ENCODE peak calls at places on chromosomes 7 and 10, in five cellular contexts. One of them, this sample, is unnamed.

GRCh38 chr7:37495574-37496184 is 47.0 kb upstream of the ELMO1 start:
- DNase-seq in psoas muscle: no peak
- DNase-seq in SK-N-SH: peak
- DNase-seq in pancreas: no peak
- DNase-seq in adrenal gland: no peak
- DNase-seq in this sample: no peak

GRCh38 chr10:78703581-78703980 is 365.2 kb upstream of the ZMIZ1 start:
- DNase-seq in psoas muscle: no peak
- DNase-seq in pancreas: no peak
- DNase-seq in adrenal gland: no peak
- DNase-seq in SK-N-SH: peak
- DNase-seq in this sample: no peak

GRCh38 chr7:91248996-91249395 is 15.2 kb upstream of the FZD1 start:
- DNase-seq in SK-N-SH: peak
- DNase-seq in psoas muscle: no peak
- DNase-seq in adrenal gland: no peak
- DNase-seq in pancreas: no peak
- DNase-seq in this sample: no peak

GRCh38 chr10:95742529-95742884 is 13.5 kb upstream of the ENTPD1 start:
- DNase-seq in adrenal gland: peak
- DNase-seq in psoas muscle: no peak
- DNase-seq in SK-N-SH: no peak
- DNase-seq in pancreas: no peak
- DNase-seq in this sample: peak

GRCh38 chr10:86375204-86375603 is 8.6 kb upstream of the GRID1 start:
- DNase-seq in pancreas: peak
- DNase-seq in psoas muscle: no peak
- DNase-seq in SK-N-SH: no peak
- DNase-seq in adrenal gland: no peak
- DNase-seq in this sample: no peak

GRCh38 chr10:130985158-130985753 is 326.3 kb downstream of the TCERG1L start:
- DNase-seq in SK-N-SH: no peak
- DNase-seq in psoas muscle: no peak
- DNase-seq in adrenal gland: no peak
- DNase-seq in pancreas: no peak
- DNase-seq in this sample: no peak

GRCh38 chr7:103048833-103049232 is 25.8 kb downstream of the FBXL13 start:
- DNase-seq in pancreas: no peak
- DNase-seq in SK-N-SH: no peak
- DNase-seq in psoas muscle: no peak
- DNase-seq in adrenal gland: no peak
- DNase-seq in this sample: no peak

GRCh38 chr10:58206251-58206650 is 61.4 kb downstream of the IPMK start:
- DNase-seq in SK-N-SH: no peak
- DNase-seq in psoas muscle: no peak
- DNase-seq in pancreas: no peak
- DNase-seq in adrenal gland: no peak
- DNase-seq in this sample: no peak

GRCh38 chr7:1232623-1233327 is at the start of gene UNCX:
- DNase-seq in psoas muscle: no peak
- DNase-seq in pancreas: peak
- DNase-seq in SK-N-SH: no peak
- DNase-seq in adrenal gland: no peak
- DNase-seq in this sample: no peak

GRCh38 chr7:124031919-124032318 is 948 bp downstream of the TMEM229A start:
- DNase-seq in pancreas: no peak
- DNase-seq in psoas muscle: no peak
- DNase-seq in SK-N-SH: peak
- DNase-seq in adrenal gland: no peak
- DNase-seq in this sample: no peak

GRCh38 chr10:126250045-126250444 is 138.2 kb downstream of the ADAM12 start:
- DNase-seq in SK-N-SH: no peak
- DNase-seq in adrenal gland: no peak
- DNase-seq in psoas muscle: no peak
- DNase-seq in pancreas: no peak
- DNase-seq in this sample: no peak

GRCh38 chr7:17640730-17641377 is 299.4 kb downstream of the SNX13 start:
- DNase-seq in psoas muscle: no peak
- DNase-seq in SK-N-SH: peak
- DNase-seq in pancreas: no peak
- DNase-seq in adrenal gland: no peak
- DNase-seq in this sample: no peak

GRCh38 chr10:100518761-100519241 is 860 bp downstream of the SEC31B start:
- DNase-seq in psoas muscle: no peak
- DNase-seq in pancreas: peak
- DNase-seq in SK-N-SH: peak
- DNase-seq in adrenal gland: peak
- DNase-seq in this sample: no peak

GRCh38 chr10:79490400-79491081 is 21.8 kb upstream of the EIF5AL1 start:
- DNase-seq in SK-N-SH: no peak
- DNase-seq in psoas muscle: peak
- DNase-seq in adrenal gland: no peak
- DNase-seq in pancreas: no peak
- DNase-seq in this sample: peak

GRCh38 chr7:21920931-21921330 is 24.8 kb downstream of the CDCA7L start:
- DNase-seq in psoas muscle: no peak
- DNase-seq in SK-N-SH: no peak
- DNase-seq in adrenal gland: no peak
- DNase-seq in pancreas: no peak
- DNase-seq in this sample: no peak

GRCh38 chr10:69573056-69573806 is at the start of gene NEUROG3:
- DNase-seq in psoas muscle: peak
- DNase-seq in adrenal gland: no peak
- DNase-seq in SK-N-SH: peak
- DNase-seq in pancreas: no peak
- DNase-seq in this sample: peak

GRCh38 chr10:108684431-108684830 is 1238.9 kb downstream of the XPNPEP1 start:
- DNase-seq in adrenal gland: no peak
- DNase-seq in pancreas: no peak
- DNase-seq in psoas muscle: no peak
- DNase-seq in SK-N-SH: no peak
- DNase-seq in this sample: no peak

GRCh38 chr7:131369354-131369753 is 41.7 kb downstream of the MKLN1 start:
- DNase-seq in adrenal gland: no peak
- DNase-seq in pancreas: no peak
- DNase-seq in SK-N-SH: no peak
- DNase-seq in psoas muscle: no peak
- DNase-seq in this sample: no peak

GRCh38 chr7:98802781-98803110 is 67.1 kb downstream of the TMEM130 start:
- DNase-seq in psoas muscle: no peak
- DNase-seq in SK-N-SH: no peak
- DNase-seq in pancreas: no peak
- DNase-seq in adrenal gland: no peak
- DNase-seq in this sample: no peak

GRCh38 chr7:44377134-44377463 is 51.7 kb upstream of the CAMK2B start:
- DNase-seq in psoas muscle: no peak
- DNase-seq in pancreas: peak
- DNase-seq in SK-N-SH: no peak
- DNase-seq in adrenal gland: no peak
- DNase-seq in this sample: no peak

GRCh38 chr7:123797673-123798526 is 47.1 kb upstream of the HYAL4 start:
- DNase-seq in SK-N-SH: peak
- DNase-seq in adrenal gland: no peak
- DNase-seq in psoas muscle: no peak
- DNase-seq in pancreas: no peak
- DNase-seq in this sample: no peak

GRCh38 chr10:99941942-99942835 is 67.6 kb downstream of the DNMBP start:
- DNase-seq in pancreas: no peak
- DNase-seq in SK-N-SH: no peak
- DNase-seq in adrenal gland: no peak
- DNase-seq in psoas muscle: no peak
- DNase-seq in this sample: no peak

GRCh38 chr7:127770870-127771269 is 118.9 kb downstream of the SND1 start:
- DNase-seq in SK-N-SH: peak
- DNase-seq in psoas muscle: no peak
- DNase-seq in pancreas: no peak
- DNase-seq in adrenal gland: no peak
- DNase-seq in this sample: no peak

GRCh38 chr7:98213874-98214810 is 2.9 kb downstream of the BHLHA15 start:
- DNase-seq in psoas muscle: peak
- DNase-seq in pancreas: peak
- DNase-seq in adrenal gland: no peak
- DNase-seq in SK-N-SH: peak
- DNase-seq in this sample: no peak

GRCh38 chr7:36806897-36807296 is 82.6 kb upstream of the AOAH start:
- DNase-seq in adrenal gland: no peak
- DNase-seq in SK-N-SH: no peak
- DNase-seq in pancreas: no peak
- DNase-seq in psoas muscle: no peak
- DNase-seq in this sample: no peak

GRCh38 chr10:62960416-62960815 is 144.2 kb upstream of the EGR2 start:
- DNase-seq in SK-N-SH: no peak
- DNase-seq in pancreas: no peak
- DNase-seq in psoas muscle: no peak
- DNase-seq in adrenal gland: no peak
- DNase-seq in this sample: no peak

GRCh38 chr10:113045155-113046055 is 95.4 kb downstream of the TCF7L2 start:
- DNase-seq in psoas muscle: no peak
- DNase-seq in pancreas: no peak
- DNase-seq in SK-N-SH: no peak
- DNase-seq in adrenal gland: peak
- DNase-seq in this sample: no peak

GRCh38 chr7:99498546-99498944 is 1.5 kb downstream of the ZNF394 start:
- DNase-seq in SK-N-SH: peak
- DNase-seq in psoas muscle: peak
- DNase-seq in adrenal gland: no peak
- DNase-seq in pancreas: no peak
- DNase-seq in this sample: no peak

GRCh38 chr7:3092468-3092867 is 48.8 kb upstream of the CARD11 start:
- DNase-seq in SK-N-SH: no peak
- DNase-seq in pancreas: no peak
- DNase-seq in adrenal gland: peak
- DNase-seq in psoas muscle: peak
- DNase-seq in this sample: peak

GRCh38 chr7:70694357-70694908 is 437.5 kb upstream of the GALNT17 start:
- DNase-seq in psoas muscle: peak
- DNase-seq in adrenal gland: peak
- DNase-seq in pancreas: no peak
- DNase-seq in SK-N-SH: peak
- DNase-seq in this sample: peak

GRCh38 chr7:116239434-116239833 is 29.1 kb downstream of the TES start:
- DNase-seq in adrenal gland: no peak
- DNase-seq in psoas muscle: no peak
- DNase-seq in SK-N-SH: no peak
- DNase-seq in pancreas: no peak
- DNase-seq in this sample: no peak
- H3K27ac ChIP-seq in adrenal gland: no peak
- H3K27ac ChIP-seq in psoas muscle: no peak
- H3K27ac ChIP-seq in SK-N-SH: no peak
- H3K27ac ChIP-seq in pancreas: no peak
- H3K27ac ChIP-seq in this sample: no peak

DNA sequence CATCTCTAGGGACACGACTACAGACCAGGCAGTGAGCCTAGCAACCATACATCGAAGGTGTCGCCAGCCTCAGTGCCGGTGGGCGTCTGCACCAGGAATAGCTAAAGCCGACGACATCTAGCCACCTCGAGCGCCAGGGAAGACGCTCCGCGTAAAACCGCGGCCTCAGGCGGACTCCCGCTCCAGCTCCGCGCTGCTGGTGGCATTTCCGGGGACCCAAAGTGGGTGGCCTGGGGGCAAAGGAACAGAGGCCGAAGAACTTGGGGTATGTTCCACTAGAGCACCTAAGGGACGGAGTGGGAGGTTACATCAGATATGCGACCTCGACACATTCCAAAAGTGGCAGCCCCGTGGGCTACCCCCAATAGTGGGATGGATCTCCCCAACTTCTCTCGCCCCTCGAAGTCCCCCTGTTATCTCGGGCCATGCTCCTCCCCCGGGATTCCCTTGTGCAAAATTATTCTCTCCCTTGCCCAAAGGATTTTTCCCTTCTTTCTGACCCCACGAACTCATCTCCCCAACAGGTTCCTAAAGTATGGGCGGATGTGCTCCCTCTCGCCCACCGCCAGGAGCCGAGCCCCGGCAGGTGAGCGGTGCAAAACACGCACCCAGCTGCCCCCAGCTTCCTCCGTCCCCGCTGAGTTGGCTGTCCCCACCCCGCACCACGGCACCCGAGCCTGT is 1.2 kb downstream of the KCNMA1 start:
- DNase-seq in SK-N-SH: no peak
- DNase-seq in adrenal gland: no peak
- DNase-seq in pancreas: no peak
- DNase-seq in psoas muscle: no peak
- DNase-seq in this sample: no peak
- H3K4me3 ChIP-seq in SK-N-SH: peak
- H3K4me3 ChIP-seq in adrenal gland: peak
- H3K4me3 ChIP-seq in pancreas: peak
- H3K4me3 ChIP-seq in psoas muscle: peak
- H3K4me3 ChIP-seq in this sample: peak

GRCh38 chr7:12146813-12147212 is 64.3 kb upstream of the TMEM106B start:
- DNase-seq in SK-N-SH: no peak
- DNase-seq in pancreas: no peak
- DNase-seq in adrenal gland: no peak
- DNase-seq in psoas muscle: no peak
- DNase-seq in this sample: no peak
- H3K27ac ChIP-seq in SK-N-SH: no peak
- H3K27ac ChIP-seq in pancreas: no peak
- H3K27ac ChIP-seq in adrenal gland: no peak
- H3K27ac ChIP-seq in psoas muscle: no peak
- H3K27ac ChIP-seq in this sample: no peak

DNA sequence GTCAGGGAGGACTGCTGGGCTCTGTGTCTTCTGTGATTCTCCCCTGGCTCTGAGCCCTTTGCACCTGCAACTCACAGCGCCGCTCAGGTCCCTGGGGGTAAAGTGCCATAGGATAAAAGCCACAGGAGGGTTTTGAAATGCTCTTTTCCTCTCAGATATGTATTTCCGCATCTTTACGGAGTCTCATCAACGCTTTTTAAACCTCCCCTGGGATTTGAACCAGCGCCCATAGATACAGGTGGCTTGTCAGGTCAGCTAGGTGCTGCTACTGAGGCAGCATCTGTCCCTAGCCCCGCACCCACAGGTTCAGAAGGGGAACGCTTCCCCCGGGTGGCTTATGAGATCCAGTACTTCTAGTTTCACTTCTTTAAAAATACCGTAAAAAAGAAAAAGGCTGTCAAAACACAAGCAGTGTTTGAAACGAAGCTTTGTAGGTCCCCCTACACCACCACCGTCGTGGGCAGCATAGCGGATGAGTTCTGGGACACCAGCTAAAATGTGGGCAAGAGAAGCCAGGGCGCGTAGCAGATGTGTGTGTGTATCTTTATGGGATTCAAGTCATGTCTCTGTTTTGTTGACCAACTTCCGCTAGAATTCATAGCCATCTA is 173.5 kb downstream of the CUX1 start:
- DNase-seq in adrenal gland: no peak
- DNase-seq in SK-N-SH: no peak
- DNase-seq in psoas muscle: no peak
- DNase-seq in pancreas: no peak
- DNase-seq in this sample: no peak
- H3K4me3 ChIP-seq in adrenal gland: no peak
- H3K4me3 ChIP-seq in SK-N-SH: no peak
- H3K4me3 ChIP-seq in psoas muscle: no peak
- H3K4me3 ChIP-seq in pancreas: no peak
- H3K4me3 ChIP-seq in this sample: no peak